ENCODE peak calls at places on chromosome 22, in five cellular contexts. L is cardiac fibroblast, O is SK-N-MC, N is tibial artery, P is mucosa of descending colon. M is an unnamed sample.

GRCh38 chr22:47297261-47298016 is 535.0 kb downstream of the TBC1D22A start:
- DNase-seq in L (no peak), O (no peak), N (no peak), P (no peak), M (no peak)

GRCh38 chr22:45208993-45209838 is 31.5 kb downstream of the KIAA0930 start:
- DNase-seq in L (peak), O (no peak), N (peak), P (no peak), M (peak)

GRCh38 chr22:48428556-48429371 is 1398.9 kb downstream of the BRD1 start:
- DNase-seq in L (peak), O (no peak), N (peak), P (no peak), M (no peak)

GRCh38 chr22:23216331-23217170 is 36.2 kb downstream of the BCR start:
- DNase-seq in L (no peak), O (no peak), N (no peak), P (no peak), M (no peak)

GRCh38 chr22:37601540-37602442 is 6.8 kb upstream of the GGA1 start:
- DNase-seq in L (peak), O (no peak), N (no peak), P (peak), M (peak)

GRCh38 chr22:35637254-35637653 is 11.0 kb upstream of the APOL6 start:
- DNase-seq in L (no peak), O (no peak), N (peak), P (no peak), M (no peak)

GRCh38 chr22:48084041-48084748 is 1321.7 kb downstream of the TBC1D22A start:
- DNase-seq in L (no peak), O (no peak), N (no peak), P (no peak), M (no peak)

GRCh38 chr22:17430298-17430900 is 61.1 kb downstream of the CECR2 start:
- DNase-seq in L (peak), O (no peak), N (no peak), P (no peak), M (peak)

GRCh38 chr22:24175160-24175808 is 6.0 kb upstream of the SUSD2 start:
- DNase-seq in L (peak), O (no peak), N (peak), P (peak), M (peak)

GRCh38 chr22:48822278-48823233 is 1005.1 kb downstream of the BRD1 start:
- DNase-seq in L (no peak), O (no peak), N (peak), P (no peak), M (no peak)

GRCh38 chr22:45672564-45673481 is 1.2 kb downstream of the ATXN10 start:
- DNase-seq in L (peak), O (no peak), N (no peak), P (no peak), M (no peak)

GRCh38 chr22:40637181-40638150 is 947 bp upstream of the MRTFA start:
- DNase-seq in L (no peak), O (no peak), N (peak), P (peak), M (no peak)

GRCh38 chr22:29092243-29092642 is 19.4 kb downstream of the KREMEN1 start:
- DNase-seq in L (no peak), O (no peak), N (no peak), P (peak), M (no peak)
- H3K4me3 ChIP-seq in L (no peak), O (no peak), N (no peak), P (no peak), M (no peak)

GRCh38 chr22:50481045-50481439 is 301 bp upstream of the ADM2 start:
- DNase-seq in L (no peak), O (no peak), N (no peak), P (no peak), M (no peak)
- H3K4me3 ChIP-seq in L (no peak), O (peak), N (peak), P (no peak), M (no peak)

GRCh38 chr22:29481265-29482000 is 1.4 kb downstream of the NEFH start:
- DNase-seq in L (no peak), O (no peak), N (no peak), P (no peak), M (peak)
- H3K4me3 ChIP-seq in L (peak), O (peak), N (peak), P (no peak), M (peak)

DNA sequence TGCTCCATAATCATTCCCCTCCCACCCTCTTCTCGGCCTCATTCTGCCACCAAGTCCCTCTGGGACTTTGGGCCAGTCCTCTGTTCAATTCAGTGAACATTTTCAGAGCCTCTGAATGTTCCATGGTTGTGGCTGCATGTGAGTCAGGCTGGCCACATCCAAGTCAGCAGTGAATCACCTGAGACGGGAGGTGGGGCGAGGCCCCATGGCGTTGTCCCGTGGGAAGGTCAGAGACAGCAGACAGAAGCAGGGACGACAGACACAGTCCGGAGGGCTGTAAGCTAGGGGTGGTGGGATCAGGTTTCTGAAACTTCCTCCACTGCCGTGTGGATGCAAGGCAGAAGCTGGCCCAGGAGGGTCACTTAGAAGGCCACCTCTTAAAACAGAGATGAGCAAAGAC is 324.8 kb downstream of the MN1 start:
- DNase-seq in L (peak), O (no peak), N (no peak), P (no peak), M (peak)
- H3K4me3 ChIP-seq in L (no peak), O (no peak), N (no peak), P (no peak), M (no peak)

GRCh38 chr22:32874330-32874729 is 72.8 kb downstream of the TIMP3 start:
- DNase-seq in L (no peak), O (no peak), N (no peak), P (no peak), M (no peak)
- H3K4me3 ChIP-seq in L (no peak), O (no peak), N (no peak), P (no peak), M (no peak)

GRCh38 chr22:39454385-39454871 is 2.4 kb upstream of the MGAT3 start:
- DNase-seq in L (no peak), O (no peak), N (no peak), P (no peak), M (no peak)
- H3K4me3 ChIP-seq in L (no peak), O (no peak), N (no peak), P (no peak), M (no peak)

DNA sequence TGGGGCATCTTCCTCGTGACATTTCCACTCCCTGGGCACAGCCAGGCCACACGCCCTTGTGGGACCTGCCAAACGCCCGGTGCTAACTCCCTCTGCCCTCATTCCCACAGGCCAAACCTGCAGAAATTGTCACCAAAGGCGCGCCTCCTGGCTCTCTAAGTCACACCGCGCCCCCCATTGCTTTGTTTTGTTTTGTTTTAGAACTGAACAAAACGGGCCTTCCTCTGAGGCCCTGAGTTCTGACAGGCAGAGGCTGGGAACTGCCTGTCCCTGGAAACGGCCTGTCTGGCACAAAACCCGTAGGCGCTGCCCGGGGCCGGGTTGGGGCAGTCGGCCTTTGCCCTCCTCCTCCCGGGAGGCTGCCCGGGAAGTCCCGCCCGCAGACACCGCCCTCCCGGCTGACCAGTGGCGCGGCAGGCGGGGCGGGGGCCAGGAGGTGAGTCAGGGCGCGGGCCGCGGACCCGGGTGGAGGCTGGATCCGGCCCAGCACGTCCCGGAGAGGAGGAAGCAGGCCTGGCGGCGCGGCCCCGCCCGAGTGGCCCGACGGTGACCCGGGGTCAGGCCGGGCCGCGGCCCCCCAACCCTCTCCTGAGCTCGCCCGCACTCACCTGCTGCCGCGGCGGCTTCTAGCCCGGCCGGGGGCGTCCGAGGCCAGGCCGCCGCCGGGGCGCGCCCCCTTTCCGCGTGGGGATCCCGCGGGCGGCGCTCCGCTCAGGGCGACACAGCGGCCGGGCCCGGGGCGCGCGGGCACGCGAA is 465 bp downstream of the SUN2 start:
- DNase-seq in L (peak), O (no peak), N (peak), P (peak), M (peak)
- H3K4me3 ChIP-seq in L (peak), O (peak), N (peak), P (peak), M (peak)

GRCh38 chr22:42683599-42684283 is 34.5 kb upstream of the CYB5R3 start:
- DNase-seq in L (no peak), O (no peak), N (peak), P (peak), M (peak)
- H3K4me3 ChIP-seq in L (no peak), O (no peak), N (no peak), P (no peak), M (no peak)

M was measured in fibroblast of mammary gland.